ENCODE peak calls at places on chromosomes 11 and 22, in ten cellular contexts. One of them, this sample, is unnamed.

GRCh38 chr11:126317681-126318641 is 14.1 kb downstream of the DCPS start:
- DNase-seq in adrenal gland: peak; percentile 93
- DNase-seq in left ventricle myocardium inferior: peak; percentile 81
- DNase-seq in HepG2: no peak
- DNase-seq in Caco-2: no peak
- DNase-seq in H1: no peak
- DNase-seq in MG63: peak; percentile 88
- DNase-seq in uterus: peak; percentile 88
- DNase-seq in thoracic aorta: no peak
- DNase-seq in HCT116: no peak
- DNase-seq in this sample: no peak

GRCh38 chr11:88629496-88629895 is 292.0 kb upstream of the CTSC start:
- DNase-seq in adrenal gland: no peak
- DNase-seq in left ventricle myocardium inferior: no peak
- DNase-seq in HepG2: no peak
- DNase-seq in Caco-2: no peak
- DNase-seq in H1: no peak
- DNase-seq in MG63: no peak
- DNase-seq in uterus: no peak
- DNase-seq in thoracic aorta: no peak
- DNase-seq in HCT116: no peak
- DNase-seq in this sample: no peak

GRCh38 chr22:49006207-49007012 is 821.3 kb downstream of the BRD1 start:
- DNase-seq in adrenal gland: no peak
- DNase-seq in left ventricle myocardium inferior: no peak
- DNase-seq in HepG2: no peak
- DNase-seq in Caco-2: no peak
- DNase-seq in H1: no peak
- DNase-seq in MG63: no peak
- DNase-seq in uterus: no peak
- DNase-seq in thoracic aorta: no peak
- DNase-seq in HCT116: no peak
- DNase-seq in this sample: peak; percentile 36

GRCh38 chr11:112391086-112391485 is 130.4 kb upstream of the PLET1 start:
- DNase-seq in adrenal gland: no peak
- DNase-seq in left ventricle myocardium inferior: no peak
- DNase-seq in HepG2: no peak
- DNase-seq in Caco-2: no peak
- DNase-seq in H1: no peak
- DNase-seq in MG63: no peak
- DNase-seq in uterus: no peak
- DNase-seq in thoracic aorta: no peak
- DNase-seq in HCT116: no peak
- DNase-seq in this sample: no peak

GRCh38 chr22:50089231-50090140 is at the start of gene MOV10L1:
- DNase-seq in adrenal gland: peak; percentile 11
- DNase-seq in left ventricle myocardium inferior: no peak
- DNase-seq in HepG2: no peak
- DNase-seq in Caco-2: no peak
- DNase-seq in H1: no peak
- DNase-seq in MG63: no peak
- DNase-seq in uterus: no peak
- DNase-seq in thoracic aorta: no peak
- DNase-seq in HCT116: no peak
- DNase-seq in this sample: peak; percentile 83

GRCh38 chr11:74055938-74056337 is 47.1 kb upstream of the UCP3 start:
- DNase-seq in adrenal gland: no peak
- DNase-seq in left ventricle myocardium inferior: no peak
- DNase-seq in HepG2: peak; percentile 40
- DNase-seq in Caco-2: no peak
- DNase-seq in H1: no peak
- DNase-seq in MG63: no peak
- DNase-seq in uterus: no peak
- DNase-seq in thoracic aorta: no peak
- DNase-seq in HCT116: peak; percentile 4
- DNase-seq in this sample: no peak

GRCh38 chr11:112294688-112295340 is 34.2 kb upstream of the PLET1 start:
- DNase-seq in adrenal gland: no peak
- DNase-seq in left ventricle myocardium inferior: no peak
- DNase-seq in HepG2: no peak
- DNase-seq in Caco-2: no peak
- DNase-seq in H1: no peak
- DNase-seq in MG63: no peak
- DNase-seq in uterus: no peak
- DNase-seq in thoracic aorta: no peak
- DNase-seq in HCT116: no peak
- DNase-seq in this sample: no peak

GRCh38 chr11:58707767-58708166 is 24.0 kb downstream of the GLYAT start:
- DNase-seq in adrenal gland: no peak
- DNase-seq in left ventricle myocardium inferior: no peak
- DNase-seq in HepG2: no peak
- DNase-seq in Caco-2: no peak
- DNase-seq in H1: no peak
- DNase-seq in MG63: no peak
- DNase-seq in uterus: no peak
- DNase-seq in thoracic aorta: no peak
- DNase-seq in HCT116: no peak
- DNase-seq in this sample: no peak

GRCh38 chr11:71568707-71569349 is 3.5 kb downstream of the KRTAP5-10 start:
- DNase-seq in adrenal gland: peak; percentile 43
- DNase-seq in left ventricle myocardium inferior: no peak
- DNase-seq in HepG2: no peak
- DNase-seq in Caco-2: no peak
- DNase-seq in H1: no peak
- DNase-seq in MG63: peak; percentile 38
- DNase-seq in uterus: no peak
- DNase-seq in thoracic aorta: no peak
- DNase-seq in HCT116: no peak
- DNase-seq in this sample: peak; percentile 42

GRCh38 chr11:8288824-8289223 is 25.1 kb upstream of the LMO1 start:
- DNase-seq in adrenal gland: no peak
- DNase-seq in left ventricle myocardium inferior: no peak
- DNase-seq in HepG2: no peak
- DNase-seq in Caco-2: no peak
- DNase-seq in H1: no peak
- DNase-seq in MG63: no peak
- DNase-seq in uterus: no peak
- DNase-seq in thoracic aorta: no peak
- DNase-seq in HCT116: no peak
- DNase-seq in this sample: no peak

GRCh38 chr11:58394195-58394594 is 12.5 kb downstream of the OR5B3 start:
- DNase-seq in adrenal gland: no peak
- DNase-seq in left ventricle myocardium inferior: no peak
- DNase-seq in HepG2: peak; percentile 62
- DNase-seq in Caco-2: no peak
- DNase-seq in H1: no peak
- DNase-seq in MG63: peak; percentile 16
- DNase-seq in uterus: no peak
- DNase-seq in thoracic aorta: no peak
- DNase-seq in HCT116: no peak
- DNase-seq in this sample: no peak

GRCh38 chr11:69308936-69309799 is 15.2 kb downstream of the MYEOV start:
- DNase-seq in adrenal gland: no peak
- DNase-seq in left ventricle myocardium inferior: no peak
- DNase-seq in HepG2: no peak
- DNase-seq in Caco-2: no peak
- DNase-seq in H1: no peak
- DNase-seq in MG63: no peak
- DNase-seq in uterus: no peak
- DNase-seq in thoracic aorta: no peak
- DNase-seq in HCT116: no peak
- DNase-seq in this sample: peak; percentile 53

GRCh38 chr22:26328221-26328620 is 100.8 kb upstream of the ASPHD2 start:
- DNase-seq in adrenal gland: no peak
- DNase-seq in left ventricle myocardium inferior: no peak
- DNase-seq in HepG2: no peak
- DNase-seq in Caco-2: no peak
- DNase-seq in H1: no peak
- DNase-seq in MG63: no peak
- DNase-seq in uterus: no peak
- DNase-seq in thoracic aorta: no peak
- DNase-seq in HCT116: no peak
- DNase-seq in this sample: no peak

GRCh38 chr11:8081591-8082021 is 595 bp downstream of the TUB start:
- DNase-seq in adrenal gland: no peak
- DNase-seq in left ventricle myocardium inferior: no peak
- DNase-seq in HepG2: no peak
- DNase-seq in Caco-2: no peak
- DNase-seq in H1: no peak
- DNase-seq in MG63: peak; percentile 40
- DNase-seq in uterus: no peak
- DNase-seq in thoracic aorta: no peak
- DNase-seq in HCT116: no peak
- DNase-seq in this sample: no peak

GRCh38 chr11:64234840-64235379 is 526 bp downstream of the VEGFB start:
- DNase-seq in adrenal gland: peak; percentile 55
- DNase-seq in left ventricle myocardium inferior: peak; percentile 57
- DNase-seq in HepG2: no peak
- DNase-seq in Caco-2: peak; percentile 66
- DNase-seq in H1: no peak
- DNase-seq in MG63: peak; percentile 62
- DNase-seq in uterus: peak; percentile 42
- DNase-seq in thoracic aorta: no peak
- DNase-seq in HCT116: no peak
- DNase-seq in this sample: peak; percentile 88

GRCh38 chr11:62666259-62666926 is 1.3 kb downstream of the CSKMT start:
- DNase-seq in adrenal gland: no peak
- DNase-seq in left ventricle myocardium inferior: no peak
- DNase-seq in HepG2: no peak
- DNase-seq in Caco-2: no peak
- DNase-seq in H1: no peak
- DNase-seq in MG63: no peak
- DNase-seq in uterus: no peak
- DNase-seq in thoracic aorta: no peak
- DNase-seq in HCT116: no peak
- DNase-seq in this sample: peak; percentile 46
- H3K4me3 ChIP-seq in adrenal gland: peak overlapping the region; percentile 59
- H3K4me3 ChIP-seq in left ventricle myocardium inferior: peak overlapping the region; percentile 93
- H3K4me3 ChIP-seq in HepG2: peak overlapping the region; percentile 97
- H3K4me3 ChIP-seq in Caco-2: peak overlapping the region; percentile 50
- H3K4me3 ChIP-seq in H1: peak overlapping the region; percentile 94
- H3K4me3 ChIP-seq in MG63: peak overlapping the region; percentile 92
- H3K4me3 ChIP-seq in uterus: peak overlapping the region; percentile 75
- H3K4me3 ChIP-seq in thoracic aorta: peak overlapping the region; percentile 72
- H3K4me3 ChIP-seq in HCT116: peak overlapping the region; percentile 99
- H3K4me3 ChIP-seq in this sample: peak overlapping the region; percentile 79

GRCh38 chr11:612201-612960 is 3.4 kb downstream of the IRF7 start:
- DNase-seq in adrenal gland: no peak
- DNase-seq in left ventricle myocardium inferior: no peak
- DNase-seq in HepG2: peak; percentile 29
- DNase-seq in Caco-2: peak; percentile 67
- DNase-seq in H1: no peak
- DNase-seq in MG63: peak; percentile 47
- DNase-seq in uterus: no peak
- DNase-seq in thoracic aorta: no peak
- DNase-seq in HCT116: peak; percentile 16
- DNase-seq in this sample: no peak
- H3K36me3 ChIP-seq in adrenal gland: no peaks in the 10 kb centered on the region
- H3K36me3 ChIP-seq in left ventricle myocardium inferior: peaks cover 65% of the 10 kb centered on the region
- H3K36me3 ChIP-seq in HepG2: peaks cover 34% of the 10 kb centered on the region
- H3K36me3 ChIP-seq in Caco-2: peaks cover 9% of the 10 kb centered on the region
- H3K36me3 ChIP-seq in H1: peaks cover 45% of the 10 kb centered on the region
- H3K36me3 ChIP-seq in MG63: peaks cover 80% of the 10 kb centered on the region
- H3K36me3 ChIP-seq in uterus: no peaks in the 10 kb centered on the region
- H3K36me3 ChIP-seq in thoracic aorta: peaks cover 58% of the 10 kb centered on the region
- H3K36me3 ChIP-seq in HCT116: peaks cover 23% of the 10 kb centered on the region
- H3K36me3 ChIP-seq in this sample: peaks cover 19% of the 10 kb centered on the region

GRCh38 chr11:119509969-119510401 is 87.0 kb upstream of the THY1 start:
- DNase-seq in adrenal gland: peak; percentile 88
- DNase-seq in left ventricle myocardium inferior: peak; percentile 22
- DNase-seq in HepG2: no peak
- DNase-seq in Caco-2: no peak
- DNase-seq in H1: no peak
- DNase-seq in MG63: peak; percentile 90
- DNase-seq in uterus: no peak
- DNase-seq in thoracic aorta: no peak
- DNase-seq in HCT116: no peak
- DNase-seq in this sample: no peak

GRCh38 chr11:119513806-119514170 is 90.8 kb upstream of the THY1 start:
- DNase-seq in adrenal gland: no peak
- DNase-seq in left ventricle myocardium inferior: no peak
- DNase-seq in HepG2: no peak
- DNase-seq in Caco-2: no peak
- DNase-seq in H1: no peak
- DNase-seq in MG63: no peak
- DNase-seq in uterus: no peak
- DNase-seq in thoracic aorta: no peak
- DNase-seq in HCT116: no peak
- DNase-seq in this sample: no peak

GRCh38 chr11:119513141-119513805 is 90.3 kb upstream of the THY1 start:
- DNase-seq in adrenal gland: no peak
- DNase-seq in left ventricle myocardium inferior: no peak
- DNase-seq in HepG2: no peak
- DNase-seq in Caco-2: no peak
- DNase-seq in H1: no peak
- DNase-seq in MG63: peak; percentile 45
- DNase-seq in uterus: no peak
- DNase-seq in thoracic aorta: no peak
- DNase-seq in HCT116: no peak
- DNase-seq in this sample: no peak

GRCh38 chr11:119511601-119512000 is 88.6 kb upstream of the THY1 start:
- DNase-seq in adrenal gland: no peak
- DNase-seq in left ventricle myocardium inferior: no peak
- DNase-seq in HepG2: no peak
- DNase-seq in Caco-2: no peak
- DNase-seq in H1: no peak
- DNase-seq in MG63: no peak
- DNase-seq in uterus: no peak
- DNase-seq in thoracic aorta: no peak
- DNase-seq in HCT116: no peak
- DNase-seq in this sample: no peak

DNA sequence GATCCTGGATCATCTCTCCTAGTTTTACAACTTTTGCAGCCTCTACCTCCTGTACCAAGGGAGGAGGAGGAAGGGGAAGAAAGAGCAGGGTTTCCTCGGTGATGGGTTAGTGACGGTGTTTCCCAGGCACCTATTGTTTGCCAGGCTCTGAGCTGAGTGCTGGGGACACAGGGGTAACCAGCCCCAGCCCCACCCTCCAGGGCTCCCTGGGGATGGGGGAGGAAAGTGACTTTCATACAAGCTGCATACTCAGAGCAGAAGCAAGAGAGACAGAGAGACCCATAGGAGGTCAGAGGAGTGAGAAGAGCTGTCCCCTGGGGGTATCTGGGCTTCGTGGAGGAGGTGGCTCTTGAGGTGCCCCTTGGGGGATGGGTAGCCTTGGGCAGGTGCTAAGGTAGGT is 89.4 kb upstream of the THY1 start:
- DNase-seq in adrenal gland: no peak
- DNase-seq in left ventricle myocardium inferior: no peak
- DNase-seq in HepG2: no peak
- DNase-seq in Caco-2: no peak
- DNase-seq in H1: no peak
- DNase-seq in MG63: no peak
- DNase-seq in uterus: no peak
- DNase-seq in thoracic aorta: no peak
- DNase-seq in HCT116: no peak
- DNase-seq in this sample: no peak
- H3K4me3 ChIP-seq in adrenal gland: no peak overlapping the region
- H3K4me3 ChIP-seq in left ventricle myocardium inferior: no peak overlapping the region
- H3K4me3 ChIP-seq in HepG2: no peak overlapping the region
- H3K4me3 ChIP-seq in Caco-2: no peak overlapping the region
- H3K4me3 ChIP-seq in H1: no peak overlapping the region
- H3K4me3 ChIP-seq in MG63: no peak overlapping the region
- H3K4me3 ChIP-seq in uterus: no peak overlapping the region
- H3K4me3 ChIP-seq in thoracic aorta: no peak overlapping the region
- H3K4me3 ChIP-seq in HCT116: no peak overlapping the region
- H3K4me3 ChIP-seq in this sample: no peak overlapping the region

GRCh38 chr11:93686812-93687211 is 25.3 kb downstream of the CEP295 start:
- DNase-seq in adrenal gland: no peak
- DNase-seq in left ventricle myocardium inferior: no peak
- DNase-seq in HepG2: no peak
- DNase-seq in Caco-2: no peak
- DNase-seq in H1: no peak
- DNase-seq in MG63: no peak
- DNase-seq in uterus: no peak
- DNase-seq in thoracic aorta: no peak
- DNase-seq in HCT116: no peak
- DNase-seq in this sample: no peak
- H3K36me3 ChIP-seq in adrenal gland: no peaks in the 10 kb centered on the region
- H3K36me3 ChIP-seq in left ventricle myocardium inferior: peaks cover 90% of the 10 kb centered on the region
- H3K36me3 ChIP-seq in HepG2: peaks cover 11% of the 10 kb centered on the region
- H3K36me3 ChIP-seq in Caco-2: peaks cover 14% of the 10 kb centered on the region
- H3K36me3 ChIP-seq in H1: peaks cover 35% of the 10 kb centered on the region
- H3K36me3 ChIP-seq in MG63: peaks cover 77% of the 10 kb centered on the region
- H3K36me3 ChIP-seq in uterus: no peaks in the 10 kb centered on the region
- H3K36me3 ChIP-seq in thoracic aorta: peaks cover 42% of the 10 kb centered on the region
- H3K36me3 ChIP-seq in HCT116: peaks cover 46% of the 10 kb centered on the region
- H3K36me3 ChIP-seq in this sample: peaks cover 13% of the 10 kb centered on the region